ENCODE peak calls at places on chromosomes 7 and 10, in four cellular contexts. L is WTC11, Z is K562, B is HepG2. R is an unnamed sample.

GRCh38 chr7:136405931-136406777 is 429.0 kb upstream of the MTPN start:
- DNase-seq in Z (peak), B (peak), L (peak), R (no peak)

GRCh38 chr7:102292813-102293798 is 6.4 kb downstream of the SH2B2 start:
- DNase-seq in L (peak), B (no peak), Z (peak), R (no peak)

GRCh38 chr7:101162551-101163280 is 2.7 kb downstream of the VGF start:
- DNase-seq in B (no peak), L (peak), Z (peak), R (no peak)

GRCh38 chr10:110363572-110364411 is 59.1 kb upstream of the SMNDC1 start:
- DNase-seq in L (no peak), B (no peak), Z (no peak), R (no peak)

GRCh38 chr7:18694911-18695310 is 199.4 kb downstream of the HDAC9 start:
- DNase-seq in B (no peak), Z (no peak), L (no peak), R (no peak)

GRCh38 chr10:124734311-124735166 is 9.6 kb downstream of the FAM53B start:
- DNase-seq in L (no peak), B (no peak), Z (no peak), R (no peak)

GRCh38 chr10:37975407-37975991 is 948 bp downstream of the ZNF25 start:
- DNase-seq in B (no peak), Z (no peak), L (no peak), R (no peak)

GRCh38 chr10:28734940-28735759 is 57.8 kb downstream of the BAMBI start:
- DNase-seq in B (peak), Z (peak), L (no peak), R (no peak)

GRCh38 chr10:23106508-23106907 is 11.1 kb downstream of the MSRB2 start:
- DNase-seq in L (peak), B (no peak), Z (no peak), R (no peak)

GRCh38 chr7:7177044-7177517 is 5.3 kb upstream of the C1GALT1 start:
- DNase-seq in B (peak), Z (no peak), L (no peak), R (no peak)

GRCh38 chr10:78800535-78801320 is 268.0 kb upstream of the ZMIZ1 start:
- DNase-seq in B (no peak), L (no peak), Z (no peak), R (no peak)

GRCh38 chr7:116689787-116690186 is 17.8 kb downstream of the MET start:
- DNase-seq in Z (no peak), L (no peak), B (no peak), R (no peak)

GRCh38 chr7:151179287-151179860 is 7.7 kb downstream of the ASB10 start:
- DNase-seq in Z (no peak), B (no peak), L (no peak), R (no peak)

GRCh38 chr7:150502519-150502918 is 12.2 kb upstream of the GIMAP7 start:
- DNase-seq in B (no peak), Z (no peak), L (no peak), R (no peak)

GRCh38 chr7:40531946-40532345 is 397.1 kb downstream of the SUGCT start:
- DNase-seq in B (no peak), L (no peak), Z (no peak), R (no peak)

GRCh38 chr7:144787127-144787526 is 48.7 kb downstream of the TPK1 start:
- DNase-seq in L (no peak), B (no peak), Z (no peak), R (no peak)

GRCh38 chr10:43249151-43249961 is 17.5 kb downstream of the RASGEF1A start:
- DNase-seq in L (peak), Z (no peak), B (no peak), R (no peak)

GRCh38 chr7:96347471-96347870 is 25.6 kb upstream of the SLC25A13 start:
- DNase-seq in Z (no peak), B (no peak), L (no peak), R (no peak)

GRCh38 chr7:96342036-96342435 is 20.1 kb upstream of the SLC25A13 start:
- DNase-seq in Z (no peak), B (no peak), L (no peak), R (no peak)

GRCh38 chr7:96346291-96346953 is 24.5 kb upstream of the SLC25A13 start:
- DNase-seq in Z (no peak), B (no peak), L (no peak), R (no peak)

GRCh38 chr7:96349572-96349971 is 27.7 kb upstream of the SLC25A13 start:
- DNase-seq in L (no peak), Z (no peak), B (no peak), R (no peak)

DNA sequence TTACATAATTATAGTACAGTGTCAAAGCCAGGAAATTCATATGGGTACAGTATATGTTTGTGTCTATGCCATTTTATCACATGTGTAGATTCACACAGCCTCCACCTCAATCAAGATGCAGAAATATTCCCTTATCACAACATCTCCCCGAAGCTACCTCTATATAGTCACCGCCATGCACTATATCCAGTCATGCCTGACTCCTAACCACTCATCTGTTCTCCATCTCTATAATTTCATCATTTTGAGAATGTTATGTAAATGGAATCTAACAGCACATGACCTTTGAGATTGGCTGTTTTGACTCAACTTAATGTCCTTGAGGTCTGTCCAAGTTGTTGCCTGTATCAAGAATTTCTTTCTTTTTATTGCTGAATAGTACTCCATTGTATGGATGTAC is 22.3 kb upstream of the SLC25A13 start:
- DNase-seq in B (no peak), L (no peak), Z (no peak), R (no peak)
- TF ChIP-seq NR2C2 in B (no peak), L (no peak), Z (no peak), R (no peak)

DNA sequence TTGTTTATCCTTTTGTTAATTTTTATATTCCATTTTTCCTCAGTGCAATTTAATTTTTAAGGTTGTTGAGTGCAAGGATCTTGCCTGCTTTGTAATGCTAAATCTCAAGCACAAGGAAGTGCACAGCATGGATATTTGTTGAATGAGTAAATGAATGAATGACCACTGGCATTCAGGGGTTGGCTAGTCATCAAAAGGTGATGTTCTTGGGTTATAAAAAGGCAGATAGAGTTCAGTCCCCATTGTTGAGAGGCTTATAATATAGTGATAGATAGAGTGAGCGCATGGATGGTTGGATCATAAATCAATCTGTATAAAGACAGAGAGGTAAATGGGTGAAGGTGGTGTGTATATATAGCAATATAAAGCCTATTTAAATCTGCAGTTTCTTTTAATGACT is 193.2 kb upstream of the KLF6 start:
- DNase-seq in L (no peak), Z (no peak), B (no peak), R (no peak)
- TF ChIP-seq USF2 in L (no peak), Z (no peak), B (no peak), R (no peak)

GRCh38 chr7:80392229-80393169 is 119.4 kb downstream of the GNAT3 start:
- DNase-seq in Z (no peak), L (no peak), B (peak), R (no peak)

GRCh38 chr7:80393786-80394185 is 118.1 kb downstream of the GNAT3 start:
- DNase-seq in Z (no peak), L (no peak), B (peak), R (no peak)
- TF ChIP-seq NR2C2 in Z (no peak), L (no peak), B (no peak), R (no peak)

GRCh38 chr10:786666-787512 is 97.4 kb upstream of the DIP2C start:
- DNase-seq in B (no peak), L (no peak), Z (peak), R (no peak)
- TF ChIP-seq USF2 in B (no peak), L (no peak), Z (no peak), R (no peak)

GRCh38 chr10:89392974-89393373 is 551 bp downstream of the IFIT1 start:
- DNase-seq in L (no peak), Z (no peak), B (no peak), R (no peak)
- TF ChIP-seq NR2C2 in L (no peak), Z (no peak), B (peak), R (no peak)

GRCh38 chr10:92420554-92421275 is 129.7 kb downstream of the MARCHF5 start:
- DNase-seq in B (no peak), Z (no peak), L (peak), R (no peak)
- TF ChIP-seq USF2 in B (no peak), Z (no peak), L (no peak), R (no peak)

GRCh38 chr7:130910949-130911944 is 177.2 kb upstream of the KLF14 start:
- DNase-seq in L (no peak), Z (peak), B (peak), R (no peak)
- TF ChIP-seq NR2C2 in L (no peak), Z (no peak), B (no peak), R (no peak)

DNA sequence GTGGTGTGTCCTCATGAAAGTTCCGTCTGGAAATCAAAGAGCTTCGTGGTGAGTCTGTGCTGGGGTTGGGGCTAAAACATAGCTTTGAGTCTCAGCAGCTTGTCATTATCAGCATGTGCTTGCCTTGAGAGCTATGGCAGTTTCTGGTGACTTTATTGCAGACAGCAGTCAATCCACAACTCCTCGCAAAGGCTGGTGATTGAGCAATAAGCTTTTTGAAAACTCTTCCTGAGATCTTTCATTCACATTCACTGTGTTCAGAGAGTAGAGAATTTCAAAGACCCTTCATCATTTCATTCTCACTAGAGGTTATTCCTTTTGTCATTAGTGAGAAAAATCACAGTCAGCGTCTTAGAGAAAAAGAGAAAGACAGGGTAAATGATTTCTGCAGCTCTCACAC is 53.3 kb upstream of the CCDC6 start:
- DNase-seq in B (no peak), Z (no peak), L (no peak), R (no peak)
- TF ChIP-seq USF2 in B (no peak), Z (no peak), L (no peak), R (no peak)

R was measured in GM12878.